ENCODE peak calls at places on chromosomes 6 and 20, in nine cellular contexts. Y is esophagus squamous epithelium; C is mesenteric fat pad; T is Calu3; G is AG08395; L is activated CD8-positive, alpha-beta memory T cell treated with anti-CD3 and anti-CD28 coated beads for 4 hours; Z is naive thymus-derived CD8-positive, alpha-beta T cell; H is NCI-H2029 treated with DMSO at 0.1 percent for 48 hours; R is cardiac septum. W is an unnamed sample.

GRCh38 chr20:4883051-4883450 is 118.3 kb downstream of the SLC23A2 start:
- DNase-seq in R (no peak), L (no peak), Y (no peak), Z (no peak), H (no peak), T (no peak), G (no peak), C (no peak), W (no peak)

GRCh38 chr6:144730088-144730640 is 445.0 kb downstream of the UTRN start:
- DNase-seq in C (no peak), H (no peak), L (no peak), Y (no peak), R (no peak), G (no peak), T (no peak), Z (no peak), W (no peak)

GRCh38 chr6:97186416-97186999 is 96.5 kb downstream of the MMS22L start:
- DNase-seq in L (peak), H (peak), T (peak), Z (peak), R (no peak), Y (no peak), C (no peak), G (peak), W (peak)

GRCh38 chr20:9103955-9104354 is 35.1 kb downstream of the PLCB4 start:
- DNase-seq in Y (no peak), H (no peak), L (no peak), G (no peak), T (no peak), Z (no peak), R (no peak), C (no peak), W (no peak)

GRCh38 chr6:68313911-68314310 is 321.2 kb upstream of the ADGRB3 start:
- DNase-seq in R (no peak), H (no peak), G (no peak), C (no peak), Y (no peak), L (no peak), T (no peak), Z (no peak), W (no peak)

GRCh38 chr20:13322198-13322597 is 101.1 kb downstream of the ISM1 start:
- DNase-seq in G (peak), Z (no peak), Y (no peak), T (no peak), R (no peak), C (no peak), H (no peak), L (no peak), W (no peak)

GRCh38 chr20:18443841-18444240 is 23.0 kb downstream of the DZANK1 start:
- DNase-seq in H (peak), Z (no peak), G (no peak), R (no peak), L (no peak), Y (no peak), T (no peak), C (no peak), W (no peak)

GRCh38 chr6:84013931-84014330 is 19.6 kb upstream of the MRAP2 start:
- DNase-seq in H (no peak), R (no peak), L (no peak), C (no peak), Z (no peak), G (no peak), T (no peak), Y (no peak), W (no peak)

GRCh38 chr6:95658896-95659295 is 81.6 kb downstream of the MANEA start:
- DNase-seq in H (no peak), G (no peak), L (no peak), T (no peak), Z (no peak), Y (no peak), C (no peak), R (no peak), W (no peak)

GRCh38 chr6:104606361-104606760 is 253.4 kb downstream of the HACE1 start:
- DNase-seq in Y (no peak), T (no peak), H (peak), C (no peak), Z (no peak), R (no peak), G (no peak), L (no peak), W (no peak)

GRCh38 chr20:62961310-62961783 is 8.8 kb downstream of the SLC17A9 start:
- DNase-seq in T (no peak), R (no peak), Z (no peak), C (no peak), G (no peak), H (no peak), Y (no peak), L (no peak), W (no peak)

GRCh38 chr6:147043994-147044477 is 160.2 kb upstream of the STXBP5 start:
- DNase-seq in Z (no peak), Y (no peak), T (no peak), L (no peak), C (no peak), G (no peak), H (no peak), R (no peak), W (no peak)

GRCh38 chr20:24079661-24080412 is 91.3 kb upstream of the GGTLC1 start:
- DNase-seq in H (no peak), Y (no peak), G (no peak), T (no peak), L (no peak), R (no peak), Z (no peak), C (no peak), W (no peak)

GRCh38 chr6:74182992-74183391 is 487.0 kb downstream of the CD109 start:
- DNase-seq in L (no peak), G (no peak), C (no peak), Z (no peak), Y (no peak), T (no peak), H (peak), R (no peak), W (no peak)

GRCh38 chr20:44467289-44467883 is 8.3 kb upstream of the TTPAL start:
- DNase-seq in H (no peak), Z (no peak), T (no peak), C (no peak), G (no peak), L (no peak), R (no peak), Y (no peak), W (no peak)

GRCh38 chr6:26607434-26608230 is 10.9 kb downstream of the ABT1 start:
- DNase-seq in G (peak), H (peak), Y (no peak), L (peak), T (peak), C (no peak), Z (peak), R (no peak), W (peak)

GRCh38 chr6:38319259-38320255 is 320.2 kb downstream of the BTBD9 start:
- DNase-seq in C (no peak), H (no peak), R (no peak), L (no peak), Y (no peak), G (no peak), Z (no peak), T (no peak), W (no peak)

GRCh38 chr6:5215181-5215580 is 45.6 kb downstream of the LYRM4 start:
- DNase-seq in G (no peak), C (no peak), Y (no peak), Z (no peak), H (no peak), L (no peak), R (no peak), T (no peak), W (no peak)

GRCh38 chr6:43790031-43790430 is 20.0 kb downstream of the VEGFA start:
- DNase-seq in C (no peak), T (no peak), Y (no peak), G (peak), H (no peak), L (no peak), Z (no peak), R (no peak), W (no peak)

GRCh38 chr20:39874049-39874893 is 814.8 kb downstream of the MAFB start:
- DNase-seq in T (peak), Y (no peak), H (peak), G (peak), C (no peak), L (no peak), R (peak), Z (no peak), W (peak)

GRCh38 chr20:1456300-1456699 is 10.3 kb downstream of the NSFL1C start:
- DNase-seq in T (no peak), H (no peak), L (no peak), G (no peak), R (no peak), Y (no peak), C (no peak), Z (no peak), W (no peak)

GRCh38 chr6:36757206-36757605 is 59.6 kb downstream of the RAB44 start:
- DNase-seq in R (no peak), L (no peak), H (no peak), Y (no peak), G (no peak), Z (no peak), T (no peak), C (no peak), W (no peak)

GRCh38 chr6:39464067-39464466 is 141.6 kb upstream of the KCNK16 start:
- DNase-seq in G (no peak), R (no peak), Z (no peak), T (no peak), C (no peak), Y (no peak), L (no peak), H (no peak), W (no peak)

GRCh38 chr6:39156763-39157162 is 41.8 kb upstream of the SAYSD1 start:
- DNase-seq in L (no peak), C (no peak), H (no peak), R (no peak), T (no peak), Y (no peak), Z (no peak), G (no peak), W (no peak)

GRCh38 chr6:100599088-100599770 is 134.5 kb upstream of the SIM1 start:
- DNase-seq in C (no peak), L (no peak), Z (no peak), Y (no peak), H (no peak), G (no peak), T (no peak), R (no peak), W (no peak)

GRCh38 chr6:53090576-53090975 is 25.4 kb downstream of the FBXO9 start:
- DNase-seq in C (no peak), H (no peak), L (no peak), R (no peak), T (no peak), G (no peak), Z (no peak), Y (no peak), W (no peak)

GRCh38 chr6:167487706-167488664 is 163.1 kb downstream of the TTLL2 start:
- DNase-seq in L (no peak), Y (no peak), C (peak), T (no peak), Z (no peak), H (no peak), G (no peak), R (no peak), W (no peak)

GRCh38 chr6:157644043-157644810 is 178.8 kb upstream of the SNX9 start:
- DNase-seq in Y (no peak), Z (peak), R (peak), G (peak), L (no peak), H (no peak), C (peak), T (no peak), W (no peak)

GRCh38 chr6:101730954-101731353 is 337.4 kb downstream of the GRIK2 start:
- DNase-seq in T (no peak), C (no peak), Y (no peak), R (no peak), G (no peak), L (no peak), H (no peak), Z (no peak), W (no peak)